ENCODE peak calls at places on chromosomes 13 and 19, in four cellular contexts. One of them, this sample, is unnamed.

GRCh38 chr13:98393873-98394272 is 183.0 kb downstream of the STK24 start:
- DNase-seq in ovary: no peak
- DNase-seq in fibroblast of lung: no peak
- DNase-seq in WTC11: no peak
- DNase-seq in this sample: no peak

GRCh38 chr13:47250141-47250540 is 353.3 kb upstream of the HTR2A start:
- DNase-seq in ovary: no peak
- DNase-seq in fibroblast of lung: peak
- DNase-seq in WTC11: no peak
- DNase-seq in this sample: no peak

GRCh38 chr13:61880576-61881283 is 465.1 kb upstream of the PCDH20 start:
- DNase-seq in ovary: no peak
- DNase-seq in fibroblast of lung: peak
- DNase-seq in WTC11: peak
- DNase-seq in this sample: no peak

GRCh38 chr19:32977269-32977668 is 5.2 kb downstream of the FAAP24 start:
- DNase-seq in ovary: no peak
- DNase-seq in fibroblast of lung: no peak
- DNase-seq in WTC11: no peak
- DNase-seq in this sample: no peak

GRCh38 chr19:33278403-33279269 is 23.7 kb downstream of the CEBPA start:
- DNase-seq in ovary: no peak
- DNase-seq in fibroblast of lung: no peak
- DNase-seq in WTC11: no peak
- DNase-seq in this sample: no peak

GRCh38 chr19:2556221-2557092 is 80.5 kb downstream of the GADD45B start:
- DNase-seq in ovary: no peak
- DNase-seq in fibroblast of lung: no peak
- DNase-seq in WTC11: no peak
- DNase-seq in this sample: no peak

GRCh38 chr13:113595131-113595530 is 10.6 kb downstream of the TFDP1 start:
- DNase-seq in ovary: no peak
- DNase-seq in fibroblast of lung: no peak
- DNase-seq in WTC11: no peak
- DNase-seq in this sample: peak

GRCh38 chr19:30425885-30426838 is 54.0 kb downstream of the ZNF536 start:
- DNase-seq in ovary: no peak
- DNase-seq in fibroblast of lung: no peak
- DNase-seq in WTC11: no peak
- DNase-seq in this sample: no peak

GRCh38 chr19:3285647-3286176 is 61.3 kb downstream of the CELF5 start:
- DNase-seq in ovary: no peak
- DNase-seq in fibroblast of lung: peak
- DNase-seq in WTC11: no peak
- DNase-seq in this sample: no peak

GRCh38 chr19:34804115-34804514 is 31.1 kb upstream of the ZNF599 start:
- DNase-seq in ovary: no peak
- DNase-seq in fibroblast of lung: no peak
- DNase-seq in WTC11: no peak
- DNase-seq in this sample: no peak